ENCODE peak calls at places on chromosome 9, in nine cellular contexts. W is WTC11, V is psoas muscle, Z is MCF 10A, J is upper lobe of right lung, P is kidney epithelial cell, R is GM13976, L is fibroblast of lung, D is nephron progenitor cell. B is an unnamed sample.

GRCh38 chr9:123440256-123440655 is 84.3 kb downstream of the CRB2 start:
- DNase-seq in W (no peak), V (no peak), Z (no peak), J (no peak), P (no peak), R (no peak), L (no peak), D (no peak), B (no peak)

GRCh38 chr9:123262338-123262737 is 6.0 kb downstream of the STRBP start:
- DNase-seq in W (no peak), V (no peak), Z (no peak), J (no peak), P (peak), R (no peak), L (no peak), D (no peak), B (no peak)

GRCh38 chr9:114588671-114589526 is 1.3 kb downstream of the ATP6V1G1 start:
- DNase-seq in W (no peak), V (no peak), Z (peak), J (no peak), P (no peak), R (no peak), L (peak), D (no peak), B (peak)

GRCh38 chr9:72808446-72808768 is 144.4 kb downstream of the ALDH1A1 start:
- DNase-seq in W (no peak), V (no peak), Z (no peak), J (no peak), P (no peak), R (no peak), L (no peak), D (no peak), B (no peak)

GRCh38 chr9:76605271-76605670 is 146.3 kb downstream of the GCNT1 start:
- DNase-seq in W (no peak), V (no peak), Z (no peak), J (no peak), P (no peak), R (peak), L (no peak), D (no peak), B (no peak)

GRCh38 chr9:34446468-34446891 is 11.9 kb downstream of the FAM219A start:
- DNase-seq in W (no peak), V (no peak), Z (no peak), J (no peak), P (no peak), R (no peak), L (no peak), D (no peak), B (peak)

GRCh38 chr9:35827486-35827885 is 1.0 kb downstream of the FAM221B start:
- DNase-seq in W (no peak), V (no peak), Z (peak), J (no peak), P (no peak), R (no peak), L (peak), D (no peak), B (peak)

GRCh38 chr9:89489548-89490527 is 8.1 kb downstream of the SEMA4D start:
- DNase-seq in W (no peak), V (no peak), Z (no peak), J (no peak), P (no peak), R (no peak), L (no peak), D (no peak), B (no peak)

GRCh38 chr9:125360621-125361020 is 99.0 kb downstream of the GAPVD1 start:
- DNase-seq in W (no peak), V (no peak), Z (no peak), J (no peak), P (no peak), R (no peak), L (no peak), D (no peak), B (no peak)

GRCh38 chr9:18947772-18948391 is 85.1 kb downstream of the SAXO1 start:
- DNase-seq in W (no peak), V (no peak), Z (no peak), J (no peak), P (no peak), R (no peak), L (no peak), D (no peak), B (no peak)

GRCh38 chr9:2765250-2765880 is 48.1 kb downstream of the KCNV2 start:
- DNase-seq in W (no peak), V (no peak), Z (no peak), J (no peak), P (no peak), R (no peak), L (no peak), D (no peak), B (no peak)

GRCh38 chr9:127968717-127969383 is 11.9 kb downstream of the EEIG1 start:
- DNase-seq in W (no peak), V (peak), Z (peak), J (no peak), P (peak), R (no peak), L (peak), D (no peak), B (peak)

GRCh38 chr9:7118653-7119052 is 360.9 kb downstream of the KDM4C start:
- DNase-seq in W (no peak), V (no peak), Z (peak), J (no peak), P (no peak), R (no peak), L (no peak), D (no peak), B (no peak)

GRCh38 chr9:112663681-112664080 is 54.2 kb downstream of the INIP start:
- DNase-seq in W (no peak), V (no peak), Z (no peak), J (no peak), P (no peak), R (no peak), L (no peak), D (no peak), B (no peak)

GRCh38 chr9:112664541-112664940 is 53.4 kb downstream of the INIP start:
- DNase-seq in W (no peak), V (no peak), Z (no peak), J (no peak), P (no peak), R (no peak), L (no peak), D (no peak), B (no peak)

GRCh38 chr9:112659906-112660305 is 58.0 kb downstream of the INIP start:
- DNase-seq in W (no peak), V (no peak), Z (no peak), J (no peak), P (no peak), R (no peak), L (no peak), D (no peak), B (no peak)

GRCh38 chr9:112669326-112669725 is 48.6 kb downstream of the INIP start:
- DNase-seq in W (no peak), V (no peak), Z (no peak), J (no peak), P (no peak), R (no peak), L (no peak), D (no peak), B (no peak)

DNA sequence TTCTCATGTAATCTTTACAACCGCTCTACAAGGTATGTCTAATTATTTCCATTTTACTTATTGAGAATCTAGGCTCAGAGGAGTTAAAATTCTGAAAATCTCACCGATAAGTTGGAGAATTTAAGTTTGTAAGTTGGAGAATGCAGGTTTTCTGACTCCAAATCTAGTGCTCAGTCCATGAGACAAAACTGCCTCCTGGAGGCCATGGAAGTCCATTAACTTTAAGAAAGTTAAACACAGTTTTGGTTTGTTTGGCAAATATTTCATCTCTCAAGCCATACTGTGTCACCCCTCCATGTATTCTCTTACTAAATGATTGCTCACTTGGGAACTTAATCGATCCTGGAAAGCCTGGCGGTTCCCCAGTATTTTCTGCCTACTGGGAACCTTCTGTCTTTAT is 52.6 kb downstream of the INIP start:
- DNase-seq in W (no peak), V (no peak), Z (peak), J (no peak), P (no peak), R (no peak), L (peak), D (no peak), B (peak)
- TF ChIP-seq CTCF in W (no peak), V (no peak), Z (peak), J (peak), P (no peak), R (peak), L (peak), D (no peak), B (peak)

GRCh38 chr9:37508834-37509206 is 23.1 kb downstream of the POLR1E start:
- DNase-seq in W (no peak), V (no peak), Z (no peak), J (peak), P (no peak), R (no peak), L (no peak), D (no peak), B (no peak)
- TF ChIP-seq CTCF in W (no peak), V (no peak), Z (no peak), J (no peak), P (no peak), R (no peak), L (no peak), D (no peak), B (no peak)

DNA sequence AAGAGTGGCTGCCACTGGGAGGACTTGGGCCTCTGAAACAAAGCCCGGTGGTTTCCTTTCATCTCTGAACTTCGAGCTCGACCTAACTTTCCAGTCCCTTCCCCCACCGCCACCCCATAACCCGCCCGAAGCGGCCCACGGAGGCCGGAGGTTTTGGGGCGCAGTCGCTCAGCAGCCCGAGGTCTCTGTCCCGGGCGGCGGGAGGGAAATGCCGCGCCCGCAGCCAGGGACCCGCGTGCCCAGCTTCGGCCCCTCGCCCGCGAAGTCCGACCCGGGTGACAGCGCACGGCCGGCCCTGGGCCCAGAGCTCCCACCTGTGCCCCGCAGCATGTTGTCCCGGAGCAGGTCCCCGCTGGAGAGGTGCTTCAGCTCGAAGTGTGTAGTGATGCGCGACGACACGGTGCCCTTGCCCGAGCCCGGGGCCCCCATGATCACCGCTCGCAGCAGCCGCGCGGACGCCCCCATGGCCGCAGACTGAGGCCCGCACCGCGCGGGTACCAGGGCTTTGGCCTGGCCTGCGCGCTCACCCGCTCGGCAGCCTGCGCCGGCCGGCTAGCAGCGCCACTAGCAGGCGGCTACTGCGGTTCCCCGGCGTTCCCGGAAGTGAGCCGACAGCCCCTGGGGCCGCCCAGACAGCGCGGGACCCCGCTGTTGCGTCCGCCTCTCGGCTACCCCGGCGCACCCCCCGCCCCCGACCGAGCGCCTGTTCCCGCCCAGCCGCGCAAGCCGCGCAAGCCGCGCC is at the start of gene AK3:
- DNase-seq in W (peak), V (peak), Z (peak), J (peak), P (no peak), R (peak), L (peak), D (peak), B (peak)
- TF ChIP-seq CTCF in W (no peak), V (peak), Z (no peak), J (peak), P (no peak), R (peak), L (peak), D (no peak), B (peak)

DNA sequence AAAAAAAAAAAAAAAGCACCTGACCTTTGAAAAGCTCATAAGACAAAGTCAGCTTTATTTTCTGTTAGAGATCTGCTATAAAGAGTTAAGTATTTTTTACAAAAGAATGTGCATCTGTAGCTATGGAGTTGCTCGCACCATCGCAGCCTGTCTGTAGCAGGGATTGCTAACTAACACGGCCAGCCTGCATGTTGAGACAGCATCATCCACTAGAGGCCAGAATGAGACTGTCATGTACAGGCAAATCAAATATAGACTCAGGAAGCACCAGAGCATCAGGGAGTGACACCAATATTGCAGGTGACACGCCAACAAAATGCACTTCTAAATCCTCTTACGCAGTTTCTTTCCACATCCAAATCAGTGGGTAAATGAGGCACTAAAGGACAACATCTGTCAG is 136.3 kb upstream of the RASEF start:
- DNase-seq in W (no peak), V (no peak), Z (peak), J (no peak), P (no peak), R (no peak), L (peak), D (peak), B (peak)
- TF ChIP-seq CTCF in W (no peak), V (peak), Z (peak), J (peak), P (peak), R (no peak), L (peak), D (peak), B (peak)

DNA sequence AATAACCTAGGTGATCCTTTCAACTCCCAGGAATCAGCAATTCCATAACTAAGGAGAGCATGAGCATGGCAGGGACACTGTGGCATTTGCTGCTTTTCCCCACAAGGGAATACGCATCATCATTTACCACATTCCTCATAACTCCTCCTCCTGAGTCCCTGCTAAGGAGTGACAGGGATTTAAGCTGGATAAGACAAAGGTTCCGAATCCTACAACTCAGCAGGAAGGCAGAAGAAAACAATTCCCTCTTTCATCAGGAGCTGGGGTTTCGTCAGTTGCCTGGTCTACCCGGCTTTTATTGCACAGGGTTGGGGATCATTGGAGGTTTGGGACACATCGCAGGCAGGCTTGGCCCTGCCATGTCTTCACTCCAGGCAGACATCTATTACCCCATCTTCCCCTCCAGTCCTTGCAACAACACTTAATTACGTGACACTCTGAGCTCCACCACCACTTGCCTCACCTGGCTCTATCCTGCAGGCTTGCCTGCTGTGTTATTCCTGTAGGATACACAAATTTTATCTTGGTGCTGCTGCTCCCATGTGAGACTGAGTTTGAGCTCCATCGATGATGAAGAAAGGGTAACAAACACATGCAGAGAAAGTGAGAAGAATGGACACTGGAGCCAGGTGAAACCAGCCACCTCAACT is 563.0 kb upstream of the KLF4 start:
- DNase-seq in W (no peak), V (no peak), Z (no peak), J (no peak), P (no peak), R (no peak), L (no peak), D (no peak), B (no peak)
- TF ChIP-seq CTCF in W (no peak), V (no peak), Z (no peak), J (no peak), P (no peak), R (no peak), L (no peak), D (no peak), B (no peak)

DNA sequence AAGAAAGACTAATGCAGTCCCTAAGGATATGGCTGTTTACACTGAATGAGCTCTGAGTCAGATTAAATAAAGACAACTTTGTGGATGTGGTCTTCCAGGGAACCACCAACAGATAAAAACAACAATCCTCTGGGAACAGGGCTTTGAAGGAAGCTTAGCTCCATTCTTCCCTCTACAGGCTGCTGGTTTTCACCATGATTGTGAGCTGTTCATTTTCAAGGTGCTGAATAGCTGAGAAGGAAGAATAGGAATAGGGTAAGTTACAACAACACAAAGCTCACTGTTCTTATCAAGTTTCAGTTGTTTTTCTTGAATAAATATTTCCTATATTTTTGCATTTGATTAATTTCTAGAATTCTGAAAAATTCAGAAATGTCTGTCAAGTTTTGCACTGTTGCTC is 25.9 kb upstream of the PTAR1 start:
- DNase-seq in W (no peak), V (no peak), Z (peak), J (no peak), P (no peak), R (no peak), L (peak), D (no peak), B (peak)
- TF ChIP-seq CTCF in W (no peak), V (no peak), Z (no peak), J (no peak), P (peak), R (no peak), L (peak), D (no peak), B (peak)

GRCh38 chr9:86978986-86979385 is 31.7 kb upstream of the GAS1 start:
- DNase-seq in W (no peak), V (no peak), Z (peak), J (no peak), P (no peak), R (no peak), L (peak), D (no peak), B (peak)

GRCh38 chr9:86978413-86978812 is 31.1 kb upstream of the GAS1 start:
- DNase-seq in W (no peak), V (no peak), Z (no peak), J (no peak), P (no peak), R (no peak), L (peak), D (no peak), B (peak)

GRCh38 chr9:86983260-86984255 is 36.3 kb upstream of the GAS1 start:
- DNase-seq in W (no peak), V (peak), Z (peak), J (no peak), P (no peak), R (no peak), L (peak), D (peak), B (peak)

GRCh38 chr9:86979686-86980085 is 32.4 kb upstream of the GAS1 start:
- DNase-seq in W (no peak), V (no peak), Z (no peak), J (no peak), P (no peak), R (no peak), L (peak), D (no peak), B (no peak)

DNA sequence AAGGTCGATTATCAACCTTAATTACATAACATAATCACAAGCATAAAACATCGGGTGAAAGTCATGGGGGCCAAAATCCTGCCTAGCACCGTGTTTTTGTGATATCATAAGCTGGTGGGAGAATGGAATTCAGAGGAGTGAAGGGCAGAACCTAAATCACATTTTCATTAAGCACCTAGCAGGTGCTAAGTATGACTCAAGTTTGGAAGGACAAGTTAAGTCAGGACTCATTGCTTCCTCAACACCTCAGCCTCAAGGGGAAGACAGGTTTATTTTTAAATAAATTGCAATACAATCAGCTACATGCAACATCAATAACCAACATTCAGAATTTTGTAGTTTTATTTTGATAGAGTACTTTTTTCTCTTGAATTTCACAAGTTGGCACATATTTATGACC is 33.5 kb upstream of the GAS1 start:
- DNase-seq in W (no peak), V (no peak), Z (no peak), J (no peak), P (no peak), R (no peak), L (no peak), D (no peak), B (no peak)
- TF ChIP-seq CTCF in W (no peak), V (no peak), Z (no peak), J (no peak), P (no peak), R (no peak), L (no peak), D (no peak), B (no peak)

DNA sequence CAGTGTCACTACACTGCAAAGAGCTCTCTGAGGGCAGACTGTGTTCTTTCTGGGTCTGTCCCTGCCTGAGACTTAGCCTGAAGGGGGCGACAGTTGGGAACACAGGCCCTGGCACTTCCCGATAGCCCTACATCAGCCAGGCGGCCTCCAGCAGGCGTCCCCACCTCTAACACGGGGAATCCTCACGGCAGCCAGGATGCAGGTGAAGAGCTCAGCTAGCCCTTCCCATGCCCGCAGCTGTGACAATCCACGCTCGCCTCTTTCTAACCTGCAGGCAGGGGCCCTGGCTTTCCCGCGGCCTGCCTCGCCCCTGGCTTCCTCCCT is 5.9 kb downstream of the MED22 start:
- DNase-seq in W (peak), V (no peak), Z (no peak), J (no peak), P (no peak), R (no peak), L (no peak), D (no peak), B (no peak)
- TF ChIP-seq CTCF in W (no peak), V (no peak), Z (peak), J (no peak), P (peak), R (no peak), L (peak), D (no peak), B (peak)

GRCh38 chr9:33168941-33169544 is 1.9 kb upstream of the B4GALT1 start:
- DNase-seq in W (no peak), V (no peak), Z (no peak), J (no peak), P (no peak), R (no peak), L (no peak), D (no peak), B (no peak)
- TF ChIP-seq CTCF in W (no peak), V (no peak), Z (no peak), J (no peak), P (no peak), R (no peak), L (no peak), D (no peak), B (no peak)

B was measured in fibroblast of the aortic adventitia.